ENCODE peak calls at places on chromosomes 2 and 18, in seven cellular contexts. R, L, I, C, T, U and J are unnamed samples.

GRCh38 chr2:226583715-226584114 is 215.9 kb downstream of the IRS1 start:
- DNase-seq in R (peak; percentile 49), L (no peak), I (no peak), C (no peak), T (no peak), U (no peak), J (no peak)

GRCh38 chr18:3605562-3606443 is 155.8 kb downstream of the TGIF1 start:
- DNase-seq in R (no peak), L (no peak), I (no peak), C (no peak), T (no peak), U (no peak), J (no peak)

GRCh38 chr18:46920067-46920466 is 2.7 kb downstream of the KATNAL2 start:
- DNase-seq in R (no peak), L (no peak), I (no peak), C (no peak), T (no peak), U (no peak), J (no peak)

GRCh38 chr2:196356332-196356731 is 185.0 kb upstream of the STK17B start:
- DNase-seq in R (no peak), L (no peak), I (no peak), C (no peak), T (no peak), U (no peak), J (no peak)

GRCh38 chr18:24381126-24381525 is 16.5 kb downstream of the OSBPL1A start:
- DNase-seq in R (no peak), L (no peak), I (no peak), C (no peak), T (no peak), U (no peak), J (no peak)

GRCh38 chr2:175126661-175127060 is 41.3 kb downstream of the ATF2 start:
- DNase-seq in R (no peak), L (no peak), I (no peak), C (no peak), T (no peak), U (no peak), J (no peak)

GRCh38 chr2:28316546-28317335 is 75.9 kb upstream of the FOSL2 start:
- DNase-seq in R (no peak), L (no peak), I (no peak), C (no peak), T (no peak), U (no peak), J (no peak)

GRCh38 chr2:71932027-71932779 is 215.5 kb downstream of the CYP26B1 start:
- DNase-seq in R (no peak), L (no peak), I (peak; percentile 10), C (no peak), T (peak; percentile 20), U (peak; percentile 58), J (no peak)

GRCh38 chr2:226609361-226609760 is 190.3 kb downstream of the IRS1 start:
- DNase-seq in R (no peak), L (no peak), I (no peak), C (no peak), T (no peak), U (no peak), J (no peak)

GRCh38 chr2:164430166-164430783 is 191.0 kb downstream of the GRB14 start:
- DNase-seq in R (no peak), L (no peak), I (peak; percentile 34), C (no peak), T (no peak), U (no peak), J (no peak)

GRCh38 chr2:226489765-226490164 is 309.9 kb downstream of the IRS1 start:
- DNase-seq in R (no peak), L (no peak), I (no peak), C (no peak), T (no peak), U (no peak), J (no peak)

GRCh38 chr18:41761329-41762028 is 193.6 kb upstream of the PIK3C3 start:
- DNase-seq in R (no peak), L (no peak), I (no peak), C (no peak), T (no peak), U (no peak), J (no peak)

GRCh38 chr18:31685097-31686082 is 1.0 kb upstream of the B4GALT6 start:
- DNase-seq in R (peak; percentile 86), L (no peak), I (peak; percentile 86), C (peak; percentile 88), T (peak; percentile 55), U (no peak), J (no peak)

GRCh38 chr18:23191952-23192662 is 56.8 kb downstream of the CABLES1 start:
- DNase-seq in R (no peak), L (peak; percentile 45), I (no peak), C (no peak), T (no peak), U (no peak), J (no peak)

GRCh38 chr2:54924121-54924520 is 126.1 kb downstream of the RTN4 start:
- DNase-seq in R (no peak), L (no peak), I (no peak), C (no peak), T (no peak), U (no peak), J (no peak)

GRCh38 chr2:219362524-219363164 is 25.1 kb downstream of the DNPEP start:
- DNase-seq in R (no peak), L (peak; percentile 27), I (no peak), C (no peak), T (peak; percentile 60), U (peak; percentile 75), J (no peak)

GRCh38 chr2:26292646-26293045 is 47.9 kb downstream of the HADHB start:
- DNase-seq in R (no peak), L (no peak), I (no peak), C (no peak), T (no peak), U (no peak), J (no peak)

GRCh38 chr2:32012872-32013271 is 2.1 kb upstream of the MEMO1 start:
- DNase-seq in R (no peak), L (no peak), I (no peak), C (no peak), T (no peak), U (no peak), J (no peak)

GRCh38 chr2:241981076-241981700 is 111.7 kb downstream of the RTP5 start:
- DNase-seq in R (peak; percentile 30), L (no peak), I (peak; percentile 20), C (no peak), T (no peak), U (peak; percentile 51), J (no peak)

GRCh38 chr2:233794128-233794658 is 16.1 kb downstream of the MROH2A start:
- DNase-seq in R (no peak), L (no peak), I (peak; percentile 15), C (peak; percentile 21), T (peak; percentile 21), U (peak; percentile 50), J (no peak)

GRCh38 chr2:30321466-30321865 is 90.1 kb downstream of the LBH start:
- DNase-seq in R (no peak), L (no peak), I (no peak), C (no peak), T (no peak), U (no peak), J (no peak)

GRCh38 chr2:600542-601386 is 76.4 kb downstream of the TMEM18 start:
- DNase-seq in R (no peak), L (no peak), I (peak; percentile 23), C (no peak), T (no peak), U (no peak), J (no peak)

GRCh38 chr2:601387-601698 is 75.9 kb downstream of the TMEM18 start:
- DNase-seq in R (no peak), L (no peak), I (no peak), C (no peak), T (no peak), U (no peak), J (no peak)

GRCh38 chr2:602571-603366 is 74.4 kb downstream of the TMEM18 start:
- DNase-seq in R (no peak), L (no peak), I (peak; percentile 13), C (no peak), T (no peak), U (no peak), J (no peak)

GRCh38 chr2:603427-603826 is 73.8 kb downstream of the TMEM18 start:
- DNase-seq in R (no peak), L (no peak), I (peak; percentile 9), C (no peak), T (no peak), U (no peak), J (no peak)

GRCh38 chr2:601806-602455 is 75.3 kb downstream of the TMEM18 start:
- DNase-seq in R (no peak), L (no peak), I (peak; percentile 16), C (no peak), T (no peak), U (no peak), J (no peak)
- H3K9me3 ChIP-seq in R (no peaks in the 10 kb centered on the region), L (no peaks in the 10 kb centered on the region), I (no peaks in the 10 kb centered on the region), C (no peaks in the 10 kb centered on the region), T (no peaks in the 10 kb centered on the region), U (no peaks in the 10 kb centered on the region), J (no peaks in the 10 kb centered on the region)

GRCh38 chr2:166900700-166901099 is 12.4 kb downstream of the XIRP2 start:
- DNase-seq in R (no peak), L (no peak), I (peak; percentile 45), C (no peak), T (no peak), U (no peak), J (no peak)
- TF ChIP-seq CTCF in R (no peak), L (no peak), I (peak; percentile 71), C (no peak), T (no peak), U (no peak), J (no peak)

GRCh38 chr2:160667811-160668210 is 174.2 kb upstream of the RBMS1 start:
- DNase-seq in R (no peak), L (no peak), I (no peak), C (no peak), T (no peak), U (no peak), J (no peak)
- H3K9me3 ChIP-seq in R (no peaks in the 10 kb centered on the region), L (no peaks in the 10 kb centered on the region), I (no peaks in the 10 kb centered on the region), C (no peaks in the 10 kb centered on the region), T (no peaks in the 10 kb centered on the region), U (no peaks in the 10 kb centered on the region), J (no peaks in the 10 kb centered on the region)

DNA sequence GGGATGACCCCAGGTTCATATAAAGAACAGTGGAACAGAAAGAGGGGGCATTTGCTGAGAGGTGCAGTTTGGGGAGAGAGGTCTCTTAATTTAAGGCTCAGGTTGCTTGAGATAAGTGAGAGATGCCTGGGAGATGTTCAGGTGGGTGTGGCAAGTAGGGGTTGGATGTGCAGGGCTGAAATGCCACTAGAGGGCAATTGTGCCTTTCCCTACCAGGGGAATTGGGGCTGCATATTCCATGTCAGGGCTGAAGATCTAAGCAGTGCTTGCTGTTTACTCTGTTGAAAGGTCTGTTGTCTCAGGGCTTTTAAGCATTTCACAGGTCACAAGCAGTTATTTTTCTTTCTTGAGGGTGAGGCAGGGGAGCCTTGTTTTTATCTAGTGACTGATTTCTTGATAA is 7.8 kb downstream of the CCDC85A start:
- DNase-seq in R (no peak), L (no peak), I (peak; percentile 46), C (no peak), T (no peak), U (no peak), J (no peak)
- TF ChIP-seq CTCF in R (peak; percentile 28), L (no peak), I (peak; percentile 73), C (no peak), T (peak; percentile 11), U (no peak), J (no peak)

GRCh38 chr18:59269563-59270214 is 3.6 kb downstream of the RAX start:
- DNase-seq in R (no peak), L (no peak), I (no peak), C (no peak), T (no peak), U (no peak), J (no peak)
- H3K9me3 ChIP-seq in R (no peaks in the 10 kb centered on the region), L (no peaks in the 10 kb centered on the region), I (no peaks in the 10 kb centered on the region), C (no peaks in the 10 kb centered on the region), T (no peaks in the 10 kb centered on the region), U (no peaks in the 10 kb centered on the region), J (no peaks in the 10 kb centered on the region)